ENCODE peak calls at places on chromosomes 16 and 17, in five cellular contexts. G is cardiac fibroblast; F is CD8-positive, alpha-beta T cell; W is fibroblast of pulmonary artery; V is bronchial epithelial cell. K is an unnamed sample.

GRCh38 chr16:27572711-27573110 is 22.8 kb downstream of the KATNIP start:
- DNase-seq in G (peak; percentile 43), F (no peak), W (peak; percentile 41), V (no peak), K (no peak)

GRCh38 chr16:71923941-71924690 is 28.8 kb downstream of the IST1 start:
- DNase-seq in G (peak; percentile 53), V (no peak), W (peak; percentile 37), F (no peak), K (no peak)

GRCh38 chr17:57002904-57003303 is 25.0 kb downstream of the SCPEP1 start:
- DNase-seq in F (no peak), G (no peak), W (no peak), V (peak; percentile 72), K (no peak)

GRCh38 chr16:19281246-19281645 is 4.3 kb upstream of the CLEC19A start:
- DNase-seq in W (no peak), G (no peak), V (no peak), F (no peak), K (no peak)

GRCh38 chr16:51154271-51155171 is 3.5 kb upstream of the SALL1 start:
- DNase-seq in F (no peak), G (no peak), V (no peak), W (no peak), K (no peak)

GRCh38 chr16:11692651-11693050 is 24.4 kb downstream of the SNN start:
- DNase-seq in V (no peak), G (no peak), F (no peak), W (no peak), K (no peak)

GRCh38 chr17:13541032-13541480 is 60.7 kb downstream of the HS3ST3A1 start:
- DNase-seq in F (no peak), W (peak; percentile 93), G (peak; percentile 97), V (peak; percentile 8), K (peak; percentile 38)

GRCh38 chr16:86383488-86384262 is 126.7 kb upstream of the FOXF1 start:
- DNase-seq in F (no peak), G (peak; percentile 88), V (no peak), W (peak; percentile 87), K (no peak)

GRCh38 chr16:85479972-85480726 is 133.0 kb upstream of the GSE1 start:
- DNase-seq in W (no peak), F (no peak), G (peak; percentile 12), V (no peak), K (no peak)

GRCh38 chr16:46961373-46962353 is 11.8 kb downstream of the DNAJA2 start:
- DNase-seq in W (no peak), V (no peak), G (peak; percentile 10), F (no peak), K (no peak)

GRCh38 chr16:9689597-9689996 is 492.6 kb downstream of the GRIN2A start:
- DNase-seq in V (no peak), W (no peak), F (no peak), G (no peak), K (no peak)

GRCh38 chr16:57590654-57591085 is 37.8 kb upstream of the ADGRG1 start:
- DNase-seq in F (no peak), W (peak; percentile 83), V (peak; percentile 92), G (peak; percentile 86), K (no peak)

DNA sequence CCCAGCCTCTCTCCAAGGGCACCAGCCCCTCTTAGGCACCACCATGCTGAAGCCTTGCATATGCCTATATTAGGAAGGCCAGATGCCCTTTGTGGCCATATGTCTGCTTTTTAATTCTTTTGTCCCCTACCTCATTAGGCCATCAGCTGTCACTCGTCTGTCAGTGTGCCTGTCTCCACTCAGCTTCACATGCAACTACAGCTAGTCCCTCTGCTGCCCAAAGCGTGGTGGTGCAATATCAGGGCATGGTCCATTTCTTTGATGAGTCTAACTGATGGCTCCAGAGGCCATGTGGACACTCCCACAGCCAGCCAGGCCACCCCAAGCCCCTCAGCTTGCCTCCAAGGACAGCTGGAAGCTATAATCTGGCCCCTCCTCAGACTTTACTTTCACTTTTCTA is 36.3 kb downstream of the MYO18A start:
- DNase-seq in V (no peak), G (no peak), F (no peak), W (no peak), K (no peak)
- TF ChIP-seq CTCF in V (peak; percentile 39), G (peak; percentile 45), F (no peak), W (peak; percentile 43), K (no peak)

GRCh38 chr17:65395924-65396323 is 165.5 kb downstream of the AXIN2 start:
- DNase-seq in W (no peak), G (no peak), V (no peak), F (no peak), K (no peak)
- TF ChIP-seq CTCF in W (no peak), G (no peak), V (no peak), F (no peak), K (no peak)

GRCh38 chr17:48153711-48154642 is 46.4 kb downstream of the SNX11 start:
- DNase-seq in F (no peak), G (peak; percentile 59), W (peak; percentile 63), V (peak; percentile 35), K (no peak)
- TF ChIP-seq CTCF in F (no peak), G (peak; percentile 48), W (peak; percentile 55), V (peak; percentile 40), K (no peak)

DNA sequence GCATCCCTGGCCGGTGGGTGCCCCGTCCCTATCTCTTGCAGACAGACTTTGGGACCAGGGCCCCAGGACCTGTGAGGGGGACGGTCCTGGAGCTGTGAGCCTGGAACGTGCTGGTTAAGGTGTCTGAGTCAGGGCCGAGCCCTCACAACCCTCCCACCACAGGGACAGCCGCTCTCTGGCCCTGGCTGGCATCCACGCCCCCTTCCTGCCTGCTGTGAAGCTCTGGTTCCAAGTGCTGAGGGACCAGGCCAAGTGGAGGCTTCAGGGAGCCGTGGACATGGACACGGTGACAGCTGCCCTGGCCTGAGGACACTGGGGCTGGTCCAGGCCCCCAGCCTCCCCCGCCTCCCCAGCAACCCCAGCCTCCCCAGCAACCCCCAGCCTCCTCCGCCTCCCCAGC is 6.6 kb downstream of the TSR3 start:
- DNase-seq in F (no peak), G (no peak), W (no peak), V (no peak), K (no peak)
- TF ChIP-seq CTCF in F (no peak), G (no peak), W (no peak), V (no peak), K (no peak)

GRCh38 chr17:80986816-80987480 is 4.7 kb upstream of the CHMP6 start:
- DNase-seq in G (no peak), W (no peak), F (no peak), V (no peak), K (no peak)

GRCh38 chr17:80983545-80983944 is 8.1 kb upstream of the CHMP6 start:
- DNase-seq in W (no peak), F (no peak), G (no peak), V (no peak), K (no peak)

GRCh38 chr17:80982426-80982974 is 9.1 kb upstream of the CHMP6 start:
- DNase-seq in F (no peak), W (no peak), G (no peak), V (no peak), K (no peak)

GRCh38 chr17:80986046-80986445 is 5.6 kb upstream of the CHMP6 start:
- DNase-seq in G (no peak), V (no peak), F (no peak), W (no peak), K (no peak)

DNA sequence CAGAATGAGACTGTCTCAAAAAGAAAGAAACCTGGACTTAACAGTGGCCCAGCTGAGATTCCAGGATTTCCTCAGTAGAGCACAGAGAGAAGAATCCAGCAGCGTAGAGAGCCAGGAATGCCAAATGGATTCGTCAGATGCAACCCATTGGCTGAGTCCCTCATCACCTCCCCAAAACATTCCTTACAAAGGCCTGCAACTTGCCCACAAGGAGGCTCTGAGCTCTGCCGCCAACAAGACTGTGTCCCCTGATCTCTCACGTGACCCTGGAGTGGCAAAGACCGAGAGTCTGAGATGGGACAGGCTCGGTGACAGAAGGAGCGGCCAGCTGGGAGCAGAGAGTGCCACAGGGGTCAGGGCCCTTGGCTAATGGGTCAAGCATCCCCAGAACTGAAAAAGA is 6.9 kb upstream of the CHMP6 start:
- DNase-seq in V (peak; percentile 53), F (no peak), W (peak; percentile 93), G (peak; percentile 92), K (no peak)
- TF ChIP-seq CTCF in V (peak; percentile 6), F (no peak), W (peak; percentile 42), G (peak; percentile 42), K (no peak)

DNA sequence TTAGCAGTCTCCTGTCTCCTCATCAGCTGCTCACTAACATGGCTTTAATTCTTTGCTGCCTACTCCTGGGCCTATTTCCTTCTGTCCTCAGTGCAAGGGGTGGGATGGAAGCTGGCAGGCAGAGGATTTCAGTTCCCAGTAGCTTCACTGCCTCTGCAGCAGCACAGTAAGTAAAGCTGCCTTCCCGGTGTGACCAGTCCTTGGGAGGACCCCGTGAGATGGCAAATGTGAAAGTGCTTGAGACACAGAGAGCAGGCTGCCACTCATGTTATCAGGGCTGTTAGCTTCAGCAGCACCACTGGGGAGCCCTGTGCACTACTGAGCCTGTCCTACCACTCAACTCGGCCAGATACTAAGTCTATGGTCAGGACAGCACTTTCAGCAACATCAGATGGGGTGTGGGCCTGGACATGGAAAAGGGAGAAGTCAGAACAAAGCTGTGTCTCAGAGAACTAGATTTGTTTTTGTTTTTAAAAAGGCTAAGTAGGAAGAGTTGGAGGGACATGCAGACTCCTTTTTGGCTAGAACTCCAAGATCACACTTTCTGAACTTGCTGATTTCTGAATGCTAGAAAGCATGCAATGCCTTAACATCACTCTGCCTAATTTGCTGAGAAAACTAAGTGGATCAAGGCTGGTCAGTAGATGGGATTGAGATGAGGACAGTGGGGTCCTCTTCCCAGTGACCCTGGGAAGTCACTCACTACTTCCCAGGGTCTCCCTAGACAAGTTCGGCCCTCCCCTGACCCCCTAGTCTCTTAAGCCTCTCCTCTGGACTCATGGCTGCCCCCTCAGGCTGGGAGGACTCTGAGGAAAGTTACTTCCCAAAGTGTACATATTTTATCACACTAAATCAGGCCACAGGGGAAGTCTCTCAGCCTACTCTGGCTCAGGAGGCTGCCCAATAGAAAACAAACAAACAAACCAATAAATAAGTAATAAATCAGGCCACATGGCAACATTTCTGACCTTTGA is 1.1 kb downstream of the ACSF2 start:
- DNase-seq in W (peak; percentile 31), G (peak; percentile 31), F (no peak), V (peak; percentile 42), K (no peak)
- TF ChIP-seq CTCF in W (peak; percentile 18), G (no peak), F (no peak), V (peak; percentile 34), K (no peak)

GRCh38 chr17:1010586-1010985 is 13.7 kb downstream of the TIMM22 start:
- DNase-seq in F (no peak), G (no peak), V (no peak), W (no peak), K (no peak)
- TF ChIP-seq CTCF in F (no peak), G (no peak), V (no peak), W (no peak), K (no peak)

GRCh38 chr17:45271603-45272002 is 9.7 kb upstream of the SPATA32 start:
- DNase-seq in W (no peak), G (no peak), V (no peak), F (no peak), K (no peak)

GRCh38 chr17:45269912-45270311 is 8.0 kb upstream of the SPATA32 start:
- DNase-seq in V (no peak), F (no peak), W (no peak), G (no peak), K (no peak)

GRCh38 chr17:45273551-45273957 is 11.7 kb upstream of the SPATA32 start:
- DNase-seq in V (no peak), G (no peak), F (no peak), W (no peak), K (no peak)

GRCh38 chr17:45274033-45274432 is 12.1 kb upstream of the SPATA32 start:
- DNase-seq in V (no peak), W (no peak), G (no peak), F (no peak), K (no peak)

GRCh38 chr17:45270828-45271418 is 9.0 kb upstream of the SPATA32 start:
- DNase-seq in V (no peak), W (no peak), G (no peak), F (peak; percentile 49), K (no peak)
- TF ChIP-seq CTCF in V (peak; percentile 74), W (peak; percentile 58), G (peak; percentile 80), F (peak; percentile 84), K (no peak)

K was measured in omental fat pad.